ENCODE peak calls at places on chromosomes 7 and 10, in eight cellular contexts. I is activated naive CD4-positive, alpha-beta T cell; W is GM10248; M is T-helper 1 cell; O is activated T-helper 1 cell treated with anti-CD3 and anti-CD28 coated beads, Interleukin-12 subunit alpha, Interleukin-12 subunit beta, Interleukin-2, Interleukin-4 antibody, amounts not matched to agents 30 ng/mL and 10 ng/mL and 1 ng/mL, durations not matched to agents 14 hours and 24 hours and 36 hours; A is non-pigmented ciliary epithelial cell; G is ELR; J is stimulated activated CD8-positive, alpha-beta memory T cell treated with anti-CD3 and anti-CD28 coated beads, Interleukin-4, amount 100 ng/mL, for 24 hours. D is an unnamed sample.

GRCh38 chr7:87450706-87451105 is 24.8 kb downstream of the ABCB4 start:
- DNase-seq in A (no peak), J (no peak), M (no peak), I (no peak), O (no peak), W (no peak), G (no peak), D (no peak)

GRCh38 chr10:113305871-113306270 is 247.0 kb upstream of the HABP2 start:
- DNase-seq in I (no peak), A (no peak), W (no peak), J (no peak), O (no peak), G (peak), M (no peak), D (no peak)

GRCh38 chr10:48973065-48973464 is 33.4 kb upstream of the LRRC18 start:
- DNase-seq in M (no peak), A (no peak), O (no peak), W (no peak), J (no peak), G (peak), I (no peak), D (no peak)

GRCh38 chr10:105797234-105797890 is 1156.3 kb downstream of the SORCS3 start:
- DNase-seq in M (no peak), O (no peak), I (no peak), A (peak), G (peak), J (no peak), W (peak), D (no peak)

GRCh38 chr10:49518982-49519578 is 19.8 kb downstream of the ERCC6 start:
- DNase-seq in A (no peak), I (no peak), G (peak), W (peak), J (no peak), O (no peak), M (no peak), D (peak)

GRCh38 chr7:130921391-130922180 is 187.6 kb upstream of the KLF14 start:
- DNase-seq in W (no peak), M (no peak), I (no peak), G (no peak), J (no peak), A (peak), O (no peak), D (no peak)

GRCh38 chr7:94923412-94923811 is 16.0 kb downstream of the PPP1R9A start:
- DNase-seq in J (no peak), G (no peak), I (no peak), O (no peak), A (no peak), W (no peak), M (no peak), D (no peak)

GRCh38 chr10:97827778-97828291 is 21.8 kb upstream of the GOLGA7B start:
- DNase-seq in M (no peak), I (no peak), A (no peak), O (no peak), W (no peak), J (no peak), G (peak), D (no peak)

GRCh38 chr10:72276013-72276387 is 2.3 kb downstream of the DDIT4 start:
- DNase-seq in G (peak), M (no peak), A (no peak), J (no peak), W (no peak), I (no peak), O (no peak), D (no peak)

GRCh38 chr7:28732037-28732869 is 225.9 kb downstream of the TRIL start:
- DNase-seq in O (no peak), J (no peak), I (no peak), W (no peak), G (peak), M (no peak), A (no peak), D (peak)

GRCh38 chr10:49395741-49396665 is at the start of gene DRGX:
- DNase-seq in M (no peak), O (no peak), J (no peak), A (no peak), G (no peak), I (no peak), W (no peak), D (no peak)

GRCh38 chr7:2387897-2388636 is 15.3 kb upstream of the CHST12 start:
- DNase-seq in O (no peak), I (no peak), W (no peak), A (no peak), J (no peak), M (no peak), G (no peak), D (no peak)

GRCh38 chr10:17444062-17444714 is 10.2 kb downstream of the ST8SIA6 start:
- DNase-seq in O (peak), I (no peak), J (no peak), G (peak), A (no peak), M (no peak), W (peak), D (no peak)

GRCh38 chr10:69315100-69315542 is 36.8 kb downstream of the HK1 start:
- DNase-seq in O (no peak), M (no peak), J (no peak), I (no peak), W (no peak), G (no peak), A (no peak), D (no peak)

GRCh38 chr10:42836096-42836495 is 53.5 kb downstream of the BMS1 start:
- DNase-seq in G (no peak), A (no peak), I (no peak), M (no peak), W (no peak), O (no peak), J (no peak), D (no peak)

GRCh38 chr7:114711244-114711643 is 210.7 kb upstream of the MDFIC start:
- DNase-seq in W (no peak), O (no peak), G (peak), J (no peak), I (no peak), M (no peak), A (peak), D (no peak)

GRCh38 chr10:34739915-34740314 is 75.2 kb downstream of the PARD3 start:
- DNase-seq in M (no peak), I (no peak), O (no peak), A (peak), W (no peak), J (no peak), G (no peak), D (peak)

GRCh38 chr7:44581426-44581906 is 565 bp downstream of the TMED4 start:
- DNase-seq in M (peak), I (no peak), J (peak), A (no peak), W (peak), O (peak), G (peak), D (no peak)

GRCh38 chr10:59894114-59894513 is 12.2 kb downstream of the CCDC6 start:
- DNase-seq in M (no peak), O (no peak), J (no peak), A (no peak), G (peak), I (no peak), W (no peak), D (no peak)

GRCh38 chr10:37434091-37434490 is 308.7 kb downstream of the ANKRD30A start:
- DNase-seq in O (no peak), J (no peak), G (peak), I (no peak), W (no peak), M (no peak), A (no peak), D (no peak)

GRCh38 chr10:88347022-88347421 is 236.1 kb downstream of the RNLS start:
- DNase-seq in J (no peak), A (no peak), O (no peak), W (no peak), I (no peak), M (no peak), G (no peak), D (no peak)

GRCh38 chr7:109062798-109063197 is 493.1 kb downstream of the DNAJB9 start:
- DNase-seq in A (no peak), J (no peak), W (no peak), M (no peak), G (no peak), I (no peak), O (no peak), D (no peak)

D was measured in HAP-1.